ENCODE peak calls at places on chromosomes 7 and 10, in seven cellular contexts. F, R, I, S, W, E and N are unnamed samples.

GRCh38 chr10:9656386-9656785 is 1361.3 kb upstream of the CELF2 start:
- DNase-seq in I (no peak), E (no peak), S (no peak), F (no peak), W (no peak), R (no peak), N (no peak)

GRCh38 chr7:7210475-7211237 is 28.3 kb downstream of the C1GALT1 start:
- DNase-seq in E (no peak), F (no peak), S (no peak), W (no peak), I (no peak), R (no peak), N (no peak)

GRCh38 chr7:102287465-102288146 is 938 bp downstream of the SH2B2 start:
- DNase-seq in I (peak), S (peak), R (no peak), E (peak), W (no peak), F (no peak), N (no peak)

GRCh38 chr10:127527891-127528290 is 21.2 kb upstream of the NPS start:
- DNase-seq in S (no peak), F (no peak), I (no peak), R (no peak), E (no peak), W (no peak), N (no peak)

GRCh38 chr7:34165927-34166550 is 260.7 kb downstream of the BMPER start:
- DNase-seq in E (no peak), R (no peak), W (peak), I (peak), S (peak), F (no peak), N (no peak)

GRCh38 chr10:102347236-102347828 is 48.2 kb upstream of the NFKB2 start:
- DNase-seq in S (peak), R (no peak), E (peak), W (peak), F (no peak), I (peak), N (no peak)

GRCh38 chr7:110975476-110975875 is 115.5 kb upstream of the LRRN3 start:
- DNase-seq in E (no peak), S (no peak), I (peak), F (no peak), R (no peak), W (no peak), N (no peak)

GRCh38 chr10:106619353-106619752 is 545.2 kb downstream of the SORCS1 start:
- DNase-seq in S (no peak), R (no peak), E (no peak), I (no peak), W (no peak), F (no peak), N (no peak)

GRCh38 chr10:27646194-27646593 is 99.4 kb downstream of the MKX start:
- DNase-seq in S (peak), E (no peak), W (peak), R (no peak), I (no peak), F (no peak), N (no peak)

GRCh38 chr7:55593515-55594318 is 21.4 kb upstream of the VOPP1 start:
- DNase-seq in S (peak), E (peak), R (peak), F (no peak), I (peak), W (peak), N (no peak)

GRCh38 chr10:126849646-126850045 is 55.6 kb upstream of the DOCK1 start:
- DNase-seq in I (no peak), S (no peak), E (no peak), W (no peak), F (no peak), R (no peak), N (peak)

GRCh38 chr10:114087655-114088054 is 44.0 kb downstream of the ADRB1 start:
- DNase-seq in E (no peak), W (no peak), I (no peak), R (no peak), S (no peak), F (no peak), N (no peak)

GRCh38 chr10:79434816-79435215 is 10.6 kb downstream of the ZCCHC24 start:
- DNase-seq in I (no peak), W (peak), S (peak), E (peak), F (no peak), R (no peak), N (no peak)

GRCh38 chr10:74794531-74794930 is 31.9 kb upstream of the KAT6B start:
- DNase-seq in S (no peak), E (no peak), F (no peak), W (no peak), R (no peak), I (no peak), N (no peak)

GRCh38 chr10:80492875-80493413 is 38.8 kb downstream of the TSPAN14 start:
- DNase-seq in F (no peak), E (no peak), R (no peak), S (no peak), I (no peak), W (no peak), N (no peak)

GRCh38 chr7:76296743-76297740 is 5.4 kb upstream of the HSPB1 start:
- DNase-seq in I (no peak), F (no peak), W (peak), E (peak), S (peak), R (no peak), N (peak)

GRCh38 chr10:31947144-31947926 is 18.7 kb upstream of the ARHGAP12 start:
- DNase-seq in R (no peak), S (peak), F (no peak), W (peak), I (peak), E (peak), N (no peak)

GRCh38 chr7:101163281-101164070 is 1.9 kb downstream of the VGF start:
- DNase-seq in I (peak), F (no peak), E (peak), S (peak), R (no peak), W (no peak), N (no peak)

GRCh38 chr7:84372712-84373111 is 178.1 kb upstream of the SEMA3A start:
- DNase-seq in E (no peak), S (peak), I (no peak), F (no peak), W (peak), R (no peak), N (no peak)

GRCh38 chr7:91082854-91083495 is 181.3 kb upstream of the FZD1 start:
- DNase-seq in R (no peak), E (no peak), F (no peak), I (peak), S (peak), W (peak), N (no peak)

GRCh38 chr10:49139866-49140195 is 6.0 kb upstream of the FAM170B start:
- DNase-seq in E (no peak), S (peak), R (no peak), I (no peak), W (peak), F (no peak), N (no peak)

GRCh38 chr10:452512-453504 is 236.7 kb downstream of the DIP2C start:
- DNase-seq in F (no peak), W (peak), I (no peak), R (no peak), S (peak), E (no peak), N (no peak)

GRCh38 chr7:142481548-142481947 is 223.7 kb upstream of the PRSS58 start:
- DNase-seq in W (peak), F (no peak), E (no peak), I (no peak), R (no peak), S (peak), N (no peak)

GRCh38 chr10:1577371-1577770 is 160.0 kb downstream of the ADARB2 start:
- DNase-seq in F (no peak), I (no peak), W (no peak), E (no peak), R (no peak), S (no peak), N (no peak)

GRCh38 chr7:13725591-13725990 is 263.9 kb downstream of the ETV1 start:
- DNase-seq in W (no peak), R (no peak), I (no peak), S (peak), F (no peak), E (no peak), N (no peak)

GRCh38 chr10:132233501-132234075 is 46.8 kb downstream of the DPYSL4 start:
- DNase-seq in F (no peak), I (peak), R (no peak), S (no peak), W (no peak), E (no peak), N (no peak)

GRCh38 chr7:98465022-98465421 is 64.1 kb upstream of the BAIAP2L1 start:
- DNase-seq in R (no peak), W (no peak), S (no peak), E (no peak), I (no peak), F (no peak), N (no peak)

GRCh38 chr10:29377333-29377961 is 88.6 kb downstream of the LYZL1 start:
- DNase-seq in I (peak), W (peak), F (no peak), E (no peak), R (no peak), S (peak), N (no peak)

GRCh38 chr10:111125102-111125501 is 48.3 kb downstream of the ADRA2A start:
- DNase-seq in F (no peak), R (no peak), S (no peak), E (no peak), W (no peak), I (no peak), N (peak)

GRCh38 chr7:106039486-106040060 is 72.5 kb downstream of the SYPL1 start:
- DNase-seq in R (no peak), S (peak), E (no peak), F (no peak), W (peak), I (peak), N (no peak)

GRCh38 chr7:106038916-106039315 is 73.2 kb downstream of the SYPL1 start:
- DNase-seq in E (no peak), R (no peak), S (no peak), I (no peak), W (no peak), F (no peak), N (no peak)

GRCh38 chr7:106041140-106041717 is 70.9 kb downstream of the SYPL1 start:
- DNase-seq in I (peak), F (no peak), R (no peak), E (peak), W (peak), S (peak), N (no peak)

GRCh38 chr7:106045139-106045538 is 67.0 kb downstream of the SYPL1 start:
- DNase-seq in S (peak), R (no peak), F (no peak), W (no peak), E (no peak), I (no peak), N (no peak)

DNA sequence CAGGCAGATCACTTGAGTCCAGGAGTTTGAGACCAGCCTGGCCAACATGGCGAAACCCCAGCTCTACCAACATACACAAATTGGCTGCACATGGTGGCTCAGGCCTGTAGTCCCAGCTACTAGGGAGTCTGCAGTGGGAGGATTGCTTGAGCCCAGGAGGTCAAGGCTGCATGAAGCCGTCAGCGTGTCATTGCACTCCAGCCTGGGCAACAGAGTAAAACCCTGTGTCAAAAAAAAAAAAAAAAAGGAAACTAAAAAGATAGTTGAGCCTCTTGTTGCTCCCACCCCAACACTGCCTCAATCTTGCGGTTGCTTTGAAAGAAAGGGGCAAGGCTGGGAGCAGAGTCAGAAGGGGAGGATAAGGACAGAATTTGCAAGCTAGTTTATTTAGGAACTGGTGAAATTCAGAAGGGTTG is 69.9 kb downstream of the SYPL1 start:
- DNase-seq in S (no peak), I (no peak), F (no peak), R (no peak), E (no peak), W (no peak), N (no peak)
- H3K4me3 ChIP-seq in S (peak), I (no peak), F (no peak), R (no peak), E (no peak), W (no peak), N (no peak)

DNA sequence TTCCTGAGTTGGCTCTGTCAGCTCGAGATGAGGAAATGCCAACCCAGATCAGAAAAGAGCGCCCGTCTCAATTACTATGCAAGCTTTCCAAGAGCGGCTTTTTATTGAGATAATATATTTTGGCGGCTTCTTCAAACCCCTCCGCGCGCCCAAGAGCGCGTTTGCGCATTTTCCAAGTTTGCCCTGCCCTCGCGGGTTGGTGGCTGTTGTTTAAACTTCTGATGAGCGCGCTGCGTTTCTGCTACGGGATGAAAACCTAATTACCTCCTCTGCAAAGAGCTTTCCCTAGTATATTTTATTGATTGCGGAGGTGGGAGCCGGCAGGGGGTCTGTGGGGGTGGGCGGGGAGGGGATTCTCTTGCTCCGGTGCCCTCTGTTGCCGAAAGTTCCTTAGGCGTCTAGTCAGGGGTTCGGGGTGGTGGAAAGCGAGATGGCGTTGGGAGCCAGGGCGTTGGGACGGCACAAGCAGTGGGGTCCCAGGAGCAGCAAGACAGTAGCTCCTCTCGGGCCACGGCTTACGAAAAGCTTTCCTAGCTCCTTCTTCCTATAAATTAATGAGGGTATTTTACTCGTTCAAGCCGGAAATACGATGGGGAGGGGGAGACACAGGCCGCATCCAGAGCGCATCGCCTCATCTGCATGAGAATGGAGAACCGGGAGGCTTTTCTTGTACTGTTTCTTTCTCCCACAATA is 8.3 kb downstream of the NXPH1 start:
- DNase-seq in S (no peak), R (no peak), I (no peak), E (no peak), F (no peak), W (no peak), N (no peak)
- H3K4me3 ChIP-seq in S (no peak), R (no peak), I (no peak), E (no peak), F (no peak), W (no peak), N (no peak)

GRCh38 chr7:150740053-150740452 is 2.8 kb downstream of the GIMAP5 start:
- DNase-seq in E (no peak), I (no peak), F (no peak), S (no peak), R (no peak), W (no peak), N (no peak)
- H3K4me3 ChIP-seq in E (no peak), I (no peak), F (peak), S (no peak), R (peak), W (no peak), N (peak)

DNA sequence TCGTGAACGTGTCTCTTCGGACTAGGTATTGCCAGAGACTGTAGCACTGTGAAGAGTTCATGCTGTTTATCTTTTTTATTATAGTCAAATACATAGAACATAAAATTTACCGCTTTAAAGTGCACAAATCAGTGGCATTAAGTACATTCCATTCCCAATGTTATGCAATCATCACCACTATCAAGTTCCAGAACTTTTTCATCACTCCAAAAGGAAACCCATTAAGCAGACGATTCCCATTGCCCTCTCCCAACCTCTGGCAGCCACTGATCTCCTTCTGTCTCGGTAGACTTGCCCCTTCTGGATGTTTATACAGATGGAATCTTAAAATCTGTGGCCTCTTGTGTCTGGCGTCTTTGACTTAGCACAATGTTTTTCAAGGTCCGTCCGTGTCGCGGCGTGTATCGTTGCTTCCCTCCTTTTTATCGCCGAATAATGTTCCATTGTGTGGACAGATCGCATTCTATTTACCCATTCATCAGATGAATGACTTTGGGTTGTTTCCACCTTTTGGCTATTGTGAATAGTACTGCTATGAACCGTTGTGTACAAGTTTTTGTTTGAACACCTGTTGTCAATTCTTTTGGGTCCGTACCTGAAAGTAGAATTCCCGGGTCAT is 2.7 kb downstream of the PROSER2 start:
- DNase-seq in E (no peak), I (no peak), W (peak), F (no peak), R (no peak), S (no peak), N (no peak)
- H3K4me3 ChIP-seq in E (peak), I (no peak), W (no peak), F (no peak), R (no peak), S (no peak), N (no peak)

GRCh38 chr10:98463022-98463421 is 16.3 kb upstream of the HPS1 start:
- DNase-seq in R (no peak), F (no peak), W (no peak), I (no peak), E (no peak), S (no peak), N (no peak)

GRCh38 chr10:98459385-98459784 is 12.7 kb upstream of the HPS1 start:
- DNase-seq in S (no peak), F (no peak), W (no peak), E (no peak), I (no peak), R (no peak), N (no peak)

GRCh38 chr10:98458812-98459211 is 12.1 kb upstream of the HPS1 start:
- DNase-seq in E (no peak), W (no peak), R (no peak), I (no peak), F (no peak), S (no peak), N (no peak)

GRCh38 chr10:98460837-98461499 is 14.2 kb upstream of the HPS1 start:
- DNase-seq in S (peak), E (peak), F (no peak), I (peak), R (no peak), W (peak), N (no peak)

GRCh38 chr10:98461500-98461842 is 14.7 kb upstream of the HPS1 start:
- DNase-seq in E (no peak), R (no peak), F (no peak), I (no peak), S (no peak), W (no peak), N (no peak)
- H3K4me3 ChIP-seq in E (no peak), R (no peak), F (no peak), I (no peak), S (no peak), W (no peak), N (no peak)

DNA sequence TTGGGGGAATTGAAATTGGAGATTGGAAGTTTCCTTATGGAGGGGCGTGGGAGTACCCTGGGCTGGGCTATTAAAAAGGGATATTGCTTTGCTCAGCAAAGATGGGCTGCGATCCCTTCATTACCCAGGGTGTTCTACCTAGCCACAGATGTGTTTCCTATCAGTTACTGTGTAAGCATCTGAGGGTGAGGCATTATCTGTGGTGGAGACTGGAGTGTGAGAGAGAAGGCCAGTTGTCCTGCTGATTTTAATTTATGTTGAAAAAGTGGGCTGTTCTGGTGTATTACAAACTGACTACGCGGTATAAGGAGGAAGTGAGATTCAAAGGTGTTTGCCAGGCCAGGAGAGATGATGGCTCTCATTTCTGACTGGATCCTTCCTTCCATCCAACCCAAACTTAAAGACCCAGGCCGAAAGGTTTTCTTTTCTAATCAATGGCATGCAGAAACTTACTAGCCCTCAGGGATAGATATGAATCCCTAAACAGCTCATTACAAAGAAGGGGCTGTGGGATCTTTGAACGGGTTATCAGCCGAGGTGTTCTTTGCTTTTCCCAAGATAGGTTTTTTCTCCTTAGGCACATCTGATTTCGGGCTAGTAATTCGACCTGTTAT is 7.6 kb downstream of the TCF7L2 start:
- DNase-seq in F (no peak), W (no peak), R (no peak), E (no peak), S (peak), I (peak), N (no peak)
- H3K4me3 ChIP-seq in F (no peak), W (peak), R (no peak), E (no peak), S (peak), I (no peak), N (peak)

DNA sequence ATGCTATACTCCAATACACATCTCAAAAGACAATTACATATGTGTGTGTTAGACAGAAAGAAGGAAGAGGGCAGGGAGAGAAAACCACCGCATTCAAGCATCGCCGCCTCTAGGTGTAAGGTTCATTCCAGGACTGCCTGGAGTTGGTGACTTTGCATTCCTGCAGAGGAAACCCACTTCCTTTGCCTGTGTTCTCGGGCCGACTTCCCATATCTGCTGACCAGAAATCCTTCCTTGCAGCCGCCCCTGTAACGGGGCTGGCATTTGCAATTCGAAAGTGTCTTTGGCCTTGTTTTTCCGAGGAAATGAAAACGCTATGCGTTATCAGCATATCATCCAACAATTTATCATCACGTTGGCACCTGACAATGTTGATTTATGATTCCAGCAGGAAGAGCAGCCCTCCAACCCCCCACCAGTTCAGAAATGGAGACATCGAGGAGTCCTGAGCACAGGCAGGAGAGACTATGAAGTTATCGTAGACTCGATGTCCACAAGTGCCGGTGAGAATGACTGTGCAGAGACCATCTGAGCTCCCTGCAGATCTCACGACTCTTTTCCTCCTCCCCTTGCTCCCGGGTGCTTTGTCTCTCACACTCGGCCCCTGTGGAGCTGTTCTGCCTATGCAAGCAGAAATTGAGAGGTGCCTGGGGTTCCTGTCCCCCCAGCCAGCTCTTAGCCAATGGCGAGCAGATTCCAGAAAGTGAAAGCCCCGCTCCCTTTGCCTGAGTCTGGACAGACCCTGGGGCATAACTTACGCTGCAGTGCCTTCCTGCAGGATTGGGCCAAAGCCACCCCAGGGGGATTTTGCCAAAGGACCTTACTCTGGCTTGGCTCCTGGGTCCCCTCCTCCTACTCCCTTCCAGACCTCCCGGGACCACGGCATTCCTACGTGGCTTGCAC is 68.9 kb upstream of the FOXK1 start:
- DNase-seq in W (peak), S (peak), E (no peak), R (no peak), I (peak), F (no peak), N (no peak)
- H3K4me3 ChIP-seq in W (peak), S (peak), E (no peak), R (peak), I (peak), F (peak), N (peak)